ENCODE peak calls at places on chromosomes 11 and 22, in five cellular contexts. One of them, this sample, is unnamed. For H3K36me3 and H3K27me3, the result is how much of the 10 kb centered on the place peaks cover.

GRCh38 chr11:77842451-77843121 is 21.6 kb downstream of the AAMDC start:
- DNase-seq in tibial nerve: no peak
- DNase-seq in K562: no peak
- DNase-seq in stomach: no peak
- DNase-seq in uterus: no peak
- DNase-seq in this sample: no peak

GRCh38 chr11:14748093-14748492 is 104.5 kb downstream of the PDE3B start:
- DNase-seq in tibial nerve: no peak
- DNase-seq in K562: no peak
- DNase-seq in stomach: no peak
- DNase-seq in uterus: no peak
- DNase-seq in this sample: no peak

GRCh38 chr11:88117281-88117858 is 57.9 kb downstream of the RAB38 start:
- DNase-seq in tibial nerve: no peak
- DNase-seq in K562: no peak
- DNase-seq in stomach: no peak
- DNase-seq in uterus: no peak
- DNase-seq in this sample: no peak

GRCh38 chr11:11641581-11641980 is 19.8 kb upstream of the GALNT18 start:
- DNase-seq in tibial nerve: no peak
- DNase-seq in K562: no peak
- DNase-seq in stomach: no peak
- DNase-seq in uterus: no peak
- DNase-seq in this sample: no peak

GRCh38 chr11:124608146-124608545 is 3.1 kb upstream of the PANX3 start:
- DNase-seq in tibial nerve: no peak
- DNase-seq in K562: peak
- DNase-seq in stomach: no peak
- DNase-seq in uterus: no peak
- DNase-seq in this sample: no peak

GRCh38 chr22:25749420-25750169 is 7.6 kb downstream of the MYO18B start:
- DNase-seq in tibial nerve: no peak
- DNase-seq in K562: peak
- DNase-seq in stomach: no peak
- DNase-seq in uterus: no peak
- DNase-seq in this sample: no peak

GRCh38 chr22:42719656-42720262 is 911 bp downstream of the A4GALT start:
- DNase-seq in tibial nerve: no peak
- DNase-seq in K562: no peak
- DNase-seq in stomach: no peak
- DNase-seq in uterus: peak
- DNase-seq in this sample: no peak

GRCh38 chr11:125679397-125679796 is 1.2 kb downstream of the ACRV1 start:
- DNase-seq in tibial nerve: no peak
- DNase-seq in K562: no peak
- DNase-seq in stomach: no peak
- DNase-seq in uterus: no peak
- DNase-seq in this sample: no peak

GRCh38 chr11:80240245-80240644 is 799.4 kb upstream of the TENM4 start:
- DNase-seq in tibial nerve: no peak
- DNase-seq in K562: no peak
- DNase-seq in stomach: no peak
- DNase-seq in uterus: no peak
- DNase-seq in this sample: no peak

GRCh38 chr11:11450744-11451362 is 97.8 kb upstream of the CSNK2A3 start:
- DNase-seq in tibial nerve: no peak
- DNase-seq in K562: no peak
- DNase-seq in stomach: no peak
- DNase-seq in uterus: no peak
- DNase-seq in this sample: peak

GRCh38 chr22:41411021-41411851 is 29.5 kb downstream of the TEF start:
- DNase-seq in tibial nerve: peak
- DNase-seq in K562: no peak
- DNase-seq in stomach: no peak
- DNase-seq in uterus: peak
- DNase-seq in this sample: no peak

GRCh38 chr11:33640730-33641371 is 59.8 kb downstream of the C11orf91 start:
- DNase-seq in tibial nerve: no peak
- DNase-seq in K562: no peak
- DNase-seq in stomach: no peak
- DNase-seq in uterus: no peak
- DNase-seq in this sample: no peak

GRCh38 chr11:34609187-34609751 is 11.6 kb upstream of the EHF start:
- DNase-seq in tibial nerve: no peak
- DNase-seq in K562: no peak
- DNase-seq in stomach: no peak
- DNase-seq in uterus: no peak
- DNase-seq in this sample: no peak

GRCh38 chr11:2002042-2002776 is 4.6 kb upstream of the H19 start:
- DNase-seq in tibial nerve: no peak
- DNase-seq in K562: no peak
- DNase-seq in stomach: no peak
- DNase-seq in uterus: no peak
- DNase-seq in this sample: no peak

GRCh38 chr22:44360306-44360685 is 47.5 kb upstream of the SHISAL1 start:
- DNase-seq in tibial nerve: no peak
- DNase-seq in K562: no peak
- DNase-seq in stomach: no peak
- DNase-seq in uterus: no peak
- DNase-seq in this sample: no peak

GRCh38 chr22:41910599-41911291 is 4.1 kb downstream of the SHISA8 start:
- DNase-seq in tibial nerve: no peak
- DNase-seq in K562: no peak
- DNase-seq in stomach: peak
- DNase-seq in uterus: no peak
- DNase-seq in this sample: no peak

GRCh38 chr22:50171965-50172421 is 1.5 kb downstream of the PANX2 start:
- DNase-seq in tibial nerve: no peak
- DNase-seq in K562: no peak
- DNase-seq in stomach: no peak
- DNase-seq in uterus: no peak
- DNase-seq in this sample: no peak

GRCh38 chr11:76263166-76263565 is 56.9 kb upstream of the WNT11 start:
- DNase-seq in tibial nerve: no peak
- DNase-seq in K562: no peak
- DNase-seq in stomach: no peak
- DNase-seq in uterus: no peak
- DNase-seq in this sample: no peak

GRCh38 chr22:31533391-31533790 is 37.1 kb downstream of the SFI1 start:
- DNase-seq in tibial nerve: no peak
- DNase-seq in K562: no peak
- DNase-seq in stomach: no peak
- DNase-seq in uterus: no peak
- DNase-seq in this sample: no peak

GRCh38 chr22:36156515-36157419 is 3.8 kb downstream of the APOL3 start:
- DNase-seq in tibial nerve: peak
- DNase-seq in K562: peak
- DNase-seq in stomach: peak
- DNase-seq in uterus: peak
- DNase-seq in this sample: peak

GRCh38 chr22:35620624-35621245 is 3.6 kb upstream of the MB start:
- DNase-seq in tibial nerve: no peak
- DNase-seq in K562: no peak
- DNase-seq in stomach: no peak
- DNase-seq in uterus: peak
- DNase-seq in this sample: no peak

GRCh38 chr11:129951201-129951882 is 51.3 kb downstream of the PRDM10 start:
- DNase-seq in tibial nerve: no peak
- DNase-seq in K562: no peak
- DNase-seq in stomach: no peak
- DNase-seq in uterus: no peak
- DNase-seq in this sample: no peak

GRCh38 chr11:128399722-128400121 is 187.6 kb downstream of the ETS1 start:
- DNase-seq in tibial nerve: no peak
- DNase-seq in K562: no peak
- DNase-seq in stomach: no peak
- DNase-seq in uterus: no peak
- DNase-seq in this sample: no peak

GRCh38 chr11:70819022-70819421 is 420.7 kb downstream of the CTTN start:
- DNase-seq in tibial nerve: no peak
- DNase-seq in K562: no peak
- DNase-seq in stomach: no peak
- DNase-seq in uterus: no peak
- DNase-seq in this sample: no peak
- H3K36me3 ChIP-seq in tibial nerve: under half
- H3K36me3 ChIP-seq in K562: under half
- H3K36me3 ChIP-seq in stomach: under half
- H3K36me3 ChIP-seq in uterus: under half
- H3K36me3 ChIP-seq in this sample: under half

GRCh38 chr11:120149246-120149645 is 11.3 kb upstream of the TRIM29 start:
- DNase-seq in tibial nerve: no peak
- DNase-seq in K562: no peak
- DNase-seq in stomach: no peak
- DNase-seq in uterus: no peak
- DNase-seq in this sample: no peak

GRCh38 chr11:120142072-120142423 is 4.1 kb upstream of the TRIM29 start:
- DNase-seq in tibial nerve: no peak
- DNase-seq in K562: no peak
- DNase-seq in stomach: no peak
- DNase-seq in uterus: no peak
- DNase-seq in this sample: no peak

GRCh38 chr11:120147094-120147949 is 9.4 kb upstream of the TRIM29 start:
- DNase-seq in tibial nerve: no peak
- DNase-seq in K562: no peak
- DNase-seq in stomach: no peak
- DNase-seq in uterus: no peak
- DNase-seq in this sample: no peak

GRCh38 chr11:120147950-120148270 is 10.0 kb upstream of the TRIM29 start:
- DNase-seq in tibial nerve: no peak
- DNase-seq in K562: no peak
- DNase-seq in stomach: no peak
- DNase-seq in uterus: no peak
- DNase-seq in this sample: no peak

DNA sequence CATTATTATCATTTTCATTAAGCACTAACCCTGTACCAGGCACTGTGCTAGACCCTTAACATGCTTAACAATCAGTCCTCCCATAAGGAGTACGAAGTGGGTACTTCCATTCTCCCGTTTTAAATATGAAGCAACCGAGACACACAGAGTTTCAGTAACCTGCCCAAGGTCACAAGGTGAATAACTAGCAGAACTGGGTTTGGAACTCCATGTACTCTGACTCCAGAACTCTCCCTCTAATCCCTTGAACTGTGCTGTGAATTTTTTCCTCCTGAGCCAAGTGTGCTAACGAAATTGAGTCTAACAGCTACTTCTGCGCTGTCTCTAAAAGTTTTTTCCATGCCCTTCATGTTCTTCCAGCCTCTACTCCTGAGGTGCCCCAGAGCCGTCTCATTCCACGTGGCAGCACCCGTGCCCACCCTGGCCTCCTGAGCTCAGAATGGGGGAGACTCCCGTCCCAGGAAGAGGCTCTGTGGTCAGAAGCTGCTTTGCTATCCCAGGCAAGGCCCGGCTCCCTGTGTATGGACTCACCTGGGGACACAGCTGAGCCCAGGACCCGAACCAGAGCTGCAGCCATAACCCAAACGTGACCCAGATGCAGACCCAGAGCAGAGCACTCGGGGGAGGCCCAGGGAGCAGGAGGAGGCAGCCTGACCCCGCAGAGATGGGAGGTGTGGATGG is 8.6 kb upstream of the TRIM29 start:
- DNase-seq in tibial nerve: no peak
- DNase-seq in K562: no peak
- DNase-seq in stomach: no peak
- DNase-seq in uterus: no peak
- DNase-seq in this sample: no peak
- H3K27me3 ChIP-seq in tibial nerve: half or more
- H3K27me3 ChIP-seq in K562: under half
- H3K27me3 ChIP-seq in stomach: under half
- H3K27me3 ChIP-seq in uterus: under half
- H3K27me3 ChIP-seq in this sample: under half

DNA sequence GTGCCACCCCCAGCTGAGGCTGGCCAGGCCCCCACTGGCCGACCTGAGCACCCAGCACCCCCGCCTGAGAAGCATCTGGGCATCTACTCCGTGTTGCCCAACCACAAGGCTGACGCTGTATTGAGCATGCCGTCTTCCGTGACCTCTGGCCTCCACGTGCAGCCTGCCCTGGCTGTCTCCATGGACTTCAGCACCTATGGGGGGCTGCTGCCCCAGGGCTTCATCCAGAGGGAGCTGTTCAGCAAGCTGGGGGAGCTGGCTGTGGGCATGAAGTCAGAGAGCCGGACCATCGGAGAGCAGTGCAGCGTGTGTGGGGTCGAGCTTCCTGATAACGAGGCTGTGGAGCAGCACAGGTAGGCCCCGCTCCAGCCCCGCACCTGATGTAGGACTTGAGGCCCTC is 4.7 kb downstream of the ZBTB16 start:
- DNase-seq in tibial nerve: no peak
- DNase-seq in K562: no peak
- DNase-seq in stomach: no peak
- DNase-seq in uterus: no peak
- DNase-seq in this sample: no peak
- H3K36me3 ChIP-seq in tibial nerve: under half
- H3K36me3 ChIP-seq in K562: under half
- H3K36me3 ChIP-seq in stomach: half or more
- H3K36me3 ChIP-seq in uterus: under half
- H3K36me3 ChIP-seq in this sample: under half

GRCh38 chr22:45878901-45879551 is 97.9 kb downstream of the WNT7B start:
- DNase-seq in tibial nerve: no peak
- DNase-seq in K562: no peak
- DNase-seq in stomach: no peak
- DNase-seq in uterus: peak
- DNase-seq in this sample: peak

GRCh38 chr22:45877036-45877380 is 100.0 kb downstream of the WNT7B start:
- DNase-seq in tibial nerve: no peak
- DNase-seq in K562: no peak
- DNase-seq in stomach: peak
- DNase-seq in uterus: no peak
- DNase-seq in this sample: no peak

GRCh38 chr22:45879552-45879949 is 97.4 kb downstream of the WNT7B start:
- DNase-seq in tibial nerve: no peak
- DNase-seq in K562: no peak
- DNase-seq in stomach: no peak
- DNase-seq in uterus: peak
- DNase-seq in this sample: no peak

GRCh38 chr22:45877651-45878050 is 99.3 kb downstream of the WNT7B start:
- DNase-seq in tibial nerve: no peak
- DNase-seq in K562: no peak
- DNase-seq in stomach: peak
- DNase-seq in uterus: peak
- DNase-seq in this sample: no peak

DNA sequence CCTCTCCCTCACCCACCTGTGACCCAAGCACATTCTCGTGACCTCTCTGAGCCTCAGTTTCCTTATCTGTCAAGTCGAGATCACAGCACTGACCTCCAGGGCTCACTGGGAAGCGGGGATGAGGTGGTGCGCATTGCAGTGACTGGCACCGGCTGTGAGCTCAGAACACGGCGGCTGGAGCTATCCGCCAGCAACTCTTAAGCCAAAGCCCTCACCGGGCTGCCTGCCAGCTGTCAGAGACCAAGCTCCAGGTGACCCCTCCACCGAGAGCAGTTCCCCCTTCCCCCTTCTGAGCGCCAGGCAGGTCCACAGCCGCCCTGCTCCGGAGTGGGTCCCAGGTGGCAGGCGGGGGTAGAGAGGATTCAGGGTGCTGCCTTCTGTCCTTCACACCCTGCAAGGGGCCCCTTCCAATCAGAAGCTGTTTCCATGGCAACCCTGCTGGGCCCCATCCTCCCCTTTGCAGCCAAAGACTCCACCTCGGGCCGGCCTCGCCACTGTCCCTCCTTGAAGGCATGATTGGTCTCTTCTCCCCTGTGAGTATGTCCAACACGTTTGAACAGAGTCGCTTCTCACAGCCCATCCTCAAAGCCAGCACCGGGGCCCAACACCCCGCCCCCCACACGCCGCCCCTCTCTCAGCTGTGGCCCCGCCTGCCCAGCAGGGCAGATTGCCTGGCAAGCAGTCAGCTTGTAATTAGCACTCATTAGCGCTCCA is 98.8 kb downstream of the WNT7B start:
- DNase-seq in tibial nerve: no peak
- DNase-seq in K562: no peak
- DNase-seq in stomach: no peak
- DNase-seq in uterus: peak
- DNase-seq in this sample: no peak
- H3K27me3 ChIP-seq in tibial nerve: half or more
- H3K27me3 ChIP-seq in K562: half or more
- H3K27me3 ChIP-seq in stomach: under half
- H3K27me3 ChIP-seq in uterus: under half
- H3K27me3 ChIP-seq in this sample: under half